ENCODE peak calls at places on chromosome 7, in eight cellular contexts. One of them, this sample, is unnamed.

GRCh38 chr7:14714161-14714728 is 188.3 kb downstream of the DGKB start:
- DNase-seq in neural crest cell: no peak
- DNase-seq in RCC 7860: no peak
- DNase-seq in stimulated activated CD4-positive, alpha-beta T cell treated with anti-CD3 and anti-CD28 coated beads, Interleukin-15, amount 100 ng/mL, for 1 hour: no peak
- DNase-seq in naive thymus-derived CD8-positive, alpha-beta T cell: no peak
- DNase-seq in fibroblast of mammary gland: no peak
- DNase-seq in activated T-helper 1 cell treated with anti-CD3 and anti-CD28 coated beads, Interleukin-2, amount 50 U/mL, for 16 hours: no peak
- DNase-seq in breast epithelium: no peak
- DNase-seq in this sample: peak; percentile 75

GRCh38 chr7:134289423-134289822 is 27.3 kb downstream of the SLC35B4 start:
- DNase-seq in neural crest cell: no peak
- DNase-seq in RCC 7860: no peak
- DNase-seq in stimulated activated CD4-positive, alpha-beta T cell treated with anti-CD3 and anti-CD28 coated beads, Interleukin-15, amount 100 ng/mL, for 1 hour: no peak
- DNase-seq in naive thymus-derived CD8-positive, alpha-beta T cell: no peak
- DNase-seq in fibroblast of mammary gland: peak; percentile 34
- DNase-seq in activated T-helper 1 cell treated with anti-CD3 and anti-CD28 coated beads, Interleukin-2, amount 50 U/mL, for 16 hours: no peak
- DNase-seq in breast epithelium: no peak
- DNase-seq in this sample: no peak

GRCh38 chr7:120856621-120857352 is 1.2 kb downstream of the TSPAN12 start:
- DNase-seq in neural crest cell: peak; percentile 60
- DNase-seq in RCC 7860: peak; percentile 30
- DNase-seq in stimulated activated CD4-positive, alpha-beta T cell treated with anti-CD3 and anti-CD28 coated beads, Interleukin-15, amount 100 ng/mL, for 1 hour: no peak
- DNase-seq in naive thymus-derived CD8-positive, alpha-beta T cell: no peak
- DNase-seq in fibroblast of mammary gland: peak; percentile 14
- DNase-seq in activated T-helper 1 cell treated with anti-CD3 and anti-CD28 coated beads, Interleukin-2, amount 50 U/mL, for 16 hours: no peak
- DNase-seq in breast epithelium: no peak
- DNase-seq in this sample: peak; percentile 95

GRCh38 chr7:90551036-90551435 is 45.1 kb upstream of the CDK14 start:
- DNase-seq in neural crest cell: no peak
- DNase-seq in RCC 7860: no peak
- DNase-seq in stimulated activated CD4-positive, alpha-beta T cell treated with anti-CD3 and anti-CD28 coated beads, Interleukin-15, amount 100 ng/mL, for 1 hour: no peak
- DNase-seq in naive thymus-derived CD8-positive, alpha-beta T cell: no peak
- DNase-seq in fibroblast of mammary gland: no peak
- DNase-seq in activated T-helper 1 cell treated with anti-CD3 and anti-CD28 coated beads, Interleukin-2, amount 50 U/mL, for 16 hours: no peak
- DNase-seq in breast epithelium: no peak
- DNase-seq in this sample: no peak

GRCh38 chr7:44062180-44062902 is 3.0 kb downstream of the PGAM2 start:
- DNase-seq in neural crest cell: no peak
- DNase-seq in RCC 7860: no peak
- DNase-seq in stimulated activated CD4-positive, alpha-beta T cell treated with anti-CD3 and anti-CD28 coated beads, Interleukin-15, amount 100 ng/mL, for 1 hour: no peak
- DNase-seq in naive thymus-derived CD8-positive, alpha-beta T cell: no peak
- DNase-seq in fibroblast of mammary gland: no peak
- DNase-seq in activated T-helper 1 cell treated with anti-CD3 and anti-CD28 coated beads, Interleukin-2, amount 50 U/mL, for 16 hours: no peak
- DNase-seq in breast epithelium: no peak
- DNase-seq in this sample: no peak

GRCh38 chr7:80379034-80379433 is 132.8 kb downstream of the GNAT3 start:
- DNase-seq in neural crest cell: no peak
- DNase-seq in RCC 7860: peak; percentile 26
- DNase-seq in stimulated activated CD4-positive, alpha-beta T cell treated with anti-CD3 and anti-CD28 coated beads, Interleukin-15, amount 100 ng/mL, for 1 hour: no peak
- DNase-seq in naive thymus-derived CD8-positive, alpha-beta T cell: no peak
- DNase-seq in fibroblast of mammary gland: peak; percentile 57
- DNase-seq in activated T-helper 1 cell treated with anti-CD3 and anti-CD28 coated beads, Interleukin-2, amount 50 U/mL, for 16 hours: no peak
- DNase-seq in breast epithelium: no peak
- DNase-seq in this sample: no peak

GRCh38 chr7:30776971-30777370 is 5.8 kb downstream of the MINDY4 start:
- DNase-seq in neural crest cell: no peak
- DNase-seq in RCC 7860: no peak
- DNase-seq in stimulated activated CD4-positive, alpha-beta T cell treated with anti-CD3 and anti-CD28 coated beads, Interleukin-15, amount 100 ng/mL, for 1 hour: no peak
- DNase-seq in naive thymus-derived CD8-positive, alpha-beta T cell: no peak
- DNase-seq in fibroblast of mammary gland: no peak
- DNase-seq in activated T-helper 1 cell treated with anti-CD3 and anti-CD28 coated beads, Interleukin-2, amount 50 U/mL, for 16 hours: no peak
- DNase-seq in breast epithelium: no peak
- DNase-seq in this sample: no peak

GRCh38 chr7:137925091-137925490 is 76.8 kb downstream of the CREB3L2 start:
- DNase-seq in neural crest cell: no peak
- DNase-seq in RCC 7860: no peak
- DNase-seq in stimulated activated CD4-positive, alpha-beta T cell treated with anti-CD3 and anti-CD28 coated beads, Interleukin-15, amount 100 ng/mL, for 1 hour: no peak
- DNase-seq in naive thymus-derived CD8-positive, alpha-beta T cell: no peak
- DNase-seq in fibroblast of mammary gland: peak; percentile 43
- DNase-seq in activated T-helper 1 cell treated with anti-CD3 and anti-CD28 coated beads, Interleukin-2, amount 50 U/mL, for 16 hours: no peak
- DNase-seq in breast epithelium: no peak
- DNase-seq in this sample: no peak

GRCh38 chr7:127776776-127777390 is 124.9 kb downstream of the SND1 start:
- DNase-seq in neural crest cell: no peak
- DNase-seq in RCC 7860: peak; percentile 80
- DNase-seq in stimulated activated CD4-positive, alpha-beta T cell treated with anti-CD3 and anti-CD28 coated beads, Interleukin-15, amount 100 ng/mL, for 1 hour: no peak
- DNase-seq in naive thymus-derived CD8-positive, alpha-beta T cell: no peak
- DNase-seq in fibroblast of mammary gland: peak; percentile 89
- DNase-seq in activated T-helper 1 cell treated with anti-CD3 and anti-CD28 coated beads, Interleukin-2, amount 50 U/mL, for 16 hours: no peak
- DNase-seq in breast epithelium: no peak
- DNase-seq in this sample: no peak

GRCh38 chr7:70728873-70729552 is 402.9 kb upstream of the GALNT17 start:
- DNase-seq in neural crest cell: no peak
- DNase-seq in RCC 7860: no peak
- DNase-seq in stimulated activated CD4-positive, alpha-beta T cell treated with anti-CD3 and anti-CD28 coated beads, Interleukin-15, amount 100 ng/mL, for 1 hour: no peak
- DNase-seq in naive thymus-derived CD8-positive, alpha-beta T cell: no peak
- DNase-seq in fibroblast of mammary gland: no peak
- DNase-seq in activated T-helper 1 cell treated with anti-CD3 and anti-CD28 coated beads, Interleukin-2, amount 50 U/mL, for 16 hours: no peak
- DNase-seq in breast epithelium: no peak
- DNase-seq in this sample: peak; percentile 83

GRCh38 chr7:46672861-46673260 is 751.8 kb upstream of the IGFBP3 start:
- DNase-seq in neural crest cell: no peak
- DNase-seq in RCC 7860: no peak
- DNase-seq in stimulated activated CD4-positive, alpha-beta T cell treated with anti-CD3 and anti-CD28 coated beads, Interleukin-15, amount 100 ng/mL, for 1 hour: no peak
- DNase-seq in naive thymus-derived CD8-positive, alpha-beta T cell: no peak
- DNase-seq in fibroblast of mammary gland: no peak
- DNase-seq in activated T-helper 1 cell treated with anti-CD3 and anti-CD28 coated beads, Interleukin-2, amount 50 U/mL, for 16 hours: no peak
- DNase-seq in breast epithelium: no peak
- DNase-seq in this sample: no peak

GRCh38 chr7:5584821-5585220 is 161.2 kb upstream of the TNRC18 start:
- DNase-seq in neural crest cell: no peak
- DNase-seq in RCC 7860: no peak
- DNase-seq in stimulated activated CD4-positive, alpha-beta T cell treated with anti-CD3 and anti-CD28 coated beads, Interleukin-15, amount 100 ng/mL, for 1 hour: no peak
- DNase-seq in naive thymus-derived CD8-positive, alpha-beta T cell: no peak
- DNase-seq in fibroblast of mammary gland: no peak
- DNase-seq in activated T-helper 1 cell treated with anti-CD3 and anti-CD28 coated beads, Interleukin-2, amount 50 U/mL, for 16 hours: no peak
- DNase-seq in breast epithelium: no peak
- DNase-seq in this sample: peak; percentile 81

GRCh38 chr7:112877671-112878460 is 87.7 kb upstream of the TMEM168 start:
- DNase-seq in neural crest cell: no peak
- DNase-seq in RCC 7860: no peak
- DNase-seq in stimulated activated CD4-positive, alpha-beta T cell treated with anti-CD3 and anti-CD28 coated beads, Interleukin-15, amount 100 ng/mL, for 1 hour: no peak
- DNase-seq in naive thymus-derived CD8-positive, alpha-beta T cell: no peak
- DNase-seq in fibroblast of mammary gland: no peak
- DNase-seq in activated T-helper 1 cell treated with anti-CD3 and anti-CD28 coated beads, Interleukin-2, amount 50 U/mL, for 16 hours: no peak
- DNase-seq in breast epithelium: no peak
- DNase-seq in this sample: no peak

GRCh38 chr7:157309990-157310668 is 26.7 kb upstream of the DNAJB6 start:
- DNase-seq in neural crest cell: no peak
- DNase-seq in RCC 7860: peak; percentile 100
- DNase-seq in stimulated activated CD4-positive, alpha-beta T cell treated with anti-CD3 and anti-CD28 coated beads, Interleukin-15, amount 100 ng/mL, for 1 hour: no peak
- DNase-seq in naive thymus-derived CD8-positive, alpha-beta T cell: no peak
- DNase-seq in fibroblast of mammary gland: peak; percentile 93
- DNase-seq in activated T-helper 1 cell treated with anti-CD3 and anti-CD28 coated beads, Interleukin-2, amount 50 U/mL, for 16 hours: no peak
- DNase-seq in breast epithelium: peak; percentile 80
- DNase-seq in this sample: no peak

GRCh38 chr7:45000096-45001032 is at the start of gene CCM2:
- DNase-seq in neural crest cell: peak; percentile 39
- DNase-seq in RCC 7860: no peak
- DNase-seq in stimulated activated CD4-positive, alpha-beta T cell treated with anti-CD3 and anti-CD28 coated beads, Interleukin-15, amount 100 ng/mL, for 1 hour: no peak
- DNase-seq in naive thymus-derived CD8-positive, alpha-beta T cell: no peak
- DNase-seq in fibroblast of mammary gland: peak; percentile 43
- DNase-seq in activated T-helper 1 cell treated with anti-CD3 and anti-CD28 coated beads, Interleukin-2, amount 50 U/mL, for 16 hours: no peak
- DNase-seq in breast epithelium: no peak
- DNase-seq in this sample: peak; percentile 59

GRCh38 chr7:2488272-2488645 is 12.1 kb upstream of the GRIFIN start:
- DNase-seq in neural crest cell: no peak
- DNase-seq in RCC 7860: no peak
- DNase-seq in stimulated activated CD4-positive, alpha-beta T cell treated with anti-CD3 and anti-CD28 coated beads, Interleukin-15, amount 100 ng/mL, for 1 hour: no peak
- DNase-seq in naive thymus-derived CD8-positive, alpha-beta T cell: no peak
- DNase-seq in fibroblast of mammary gland: peak; percentile 49
- DNase-seq in activated T-helper 1 cell treated with anti-CD3 and anti-CD28 coated beads, Interleukin-2, amount 50 U/mL, for 16 hours: no peak
- DNase-seq in breast epithelium: no peak
- DNase-seq in this sample: no peak

GRCh38 chr7:156576216-156577063 is 64.1 kb upstream of the RNF32 start:
- DNase-seq in neural crest cell: no peak
- DNase-seq in RCC 7860: peak; percentile 2
- DNase-seq in stimulated activated CD4-positive, alpha-beta T cell treated with anti-CD3 and anti-CD28 coated beads, Interleukin-15, amount 100 ng/mL, for 1 hour: no peak
- DNase-seq in naive thymus-derived CD8-positive, alpha-beta T cell: no peak
- DNase-seq in fibroblast of mammary gland: no peak
- DNase-seq in activated T-helper 1 cell treated with anti-CD3 and anti-CD28 coated beads, Interleukin-2, amount 50 U/mL, for 16 hours: no peak
- DNase-seq in breast epithelium: no peak
- DNase-seq in this sample: no peak

GRCh38 chr7:5354460-5355279 is 69.0 kb downstream of the TNRC18 start:
- DNase-seq in neural crest cell: no peak
- DNase-seq in RCC 7860: no peak
- DNase-seq in stimulated activated CD4-positive, alpha-beta T cell treated with anti-CD3 and anti-CD28 coated beads, Interleukin-15, amount 100 ng/mL, for 1 hour: no peak
- DNase-seq in naive thymus-derived CD8-positive, alpha-beta T cell: no peak
- DNase-seq in fibroblast of mammary gland: peak; percentile 81
- DNase-seq in activated T-helper 1 cell treated with anti-CD3 and anti-CD28 coated beads, Interleukin-2, amount 50 U/mL, for 16 hours: no peak
- DNase-seq in breast epithelium: peak; percentile 84
- DNase-seq in this sample: peak; percentile 42